ENCODE peak calls at places on chromosomes 1 and 21, in ten cellular contexts. One of them, this sample, is unnamed.
A peak's percentile ranks its signal among the peaks of the same experiment; 100 is the strongest.

GRCh38 chr1:208203848-208204609 is 40.2 kb downstream of the PLXNA2 start:
- DNase-seq in SHP77 treated with DMSO at 0.1 percent for 48 hours: no peak
- DNase-seq in IMR-90: no peak
- DNase-seq in stimulated activated CD4-positive, alpha-beta T cell treated with anti-CD3 and anti-CD28 coated beads, Interleukin-4, amount 100 ng/mL, for 4 hours: no peak
- DNase-seq in RCC 7860: no peak
- DNase-seq in HCT116: no peak
- DNase-seq in activated T-cell treated with anti-CD3 and anti-CD28 coated beads, Interleukin-2, amount 50 U/mL, for 48 hours: no peak
- DNase-seq in NCI-H1105 treated with DMSO at 0.1 percent for 48 hours: no peak
- DNase-seq in left ventricle myocardium superior: no peak
- DNase-seq in naive thymus-derived CD4-positive, alpha-beta T cell: no peak
- DNase-seq in this sample: no peak

GRCh38 chr1:225746361-225747179 is 31.1 kb upstream of the SRP9 start:
- DNase-seq in SHP77 treated with DMSO at 0.1 percent for 48 hours: no peak
- DNase-seq in IMR-90: peak; percentile 90
- DNase-seq in stimulated activated CD4-positive, alpha-beta T cell treated with anti-CD3 and anti-CD28 coated beads, Interleukin-4, amount 100 ng/mL, for 4 hours: no peak
- DNase-seq in RCC 7860: peak; percentile 93
- DNase-seq in HCT116: peak; percentile 51
- DNase-seq in activated T-cell treated with anti-CD3 and anti-CD28 coated beads, Interleukin-2, amount 50 U/mL, for 48 hours: no peak
- DNase-seq in NCI-H1105 treated with DMSO at 0.1 percent for 48 hours: no peak
- DNase-seq in left ventricle myocardium superior: peak; percentile 73
- DNase-seq in naive thymus-derived CD4-positive, alpha-beta T cell: no peak
- DNase-seq in this sample: no peak

GRCh38 chr1:170032531-170033295 is 41.8 kb downstream of the KIFAP3 start:
- DNase-seq in SHP77 treated with DMSO at 0.1 percent for 48 hours: no peak
- DNase-seq in IMR-90: peak; percentile 64
- DNase-seq in stimulated activated CD4-positive, alpha-beta T cell treated with anti-CD3 and anti-CD28 coated beads, Interleukin-4, amount 100 ng/mL, for 4 hours: no peak
- DNase-seq in RCC 7860: no peak
- DNase-seq in HCT116: no peak
- DNase-seq in activated T-cell treated with anti-CD3 and anti-CD28 coated beads, Interleukin-2, amount 50 U/mL, for 48 hours: no peak
- DNase-seq in NCI-H1105 treated with DMSO at 0.1 percent for 48 hours: no peak
- DNase-seq in left ventricle myocardium superior: no peak
- DNase-seq in naive thymus-derived CD4-positive, alpha-beta T cell: no peak
- DNase-seq in this sample: no peak

GRCh38 chr1:31955917-31956736 is 18.0 kb upstream of the PTP4A2 start:
- DNase-seq in SHP77 treated with DMSO at 0.1 percent for 48 hours: no peak
- DNase-seq in IMR-90: peak; percentile 100
- DNase-seq in stimulated activated CD4-positive, alpha-beta T cell treated with anti-CD3 and anti-CD28 coated beads, Interleukin-4, amount 100 ng/mL, for 4 hours: peak; percentile 68
- DNase-seq in RCC 7860: peak; percentile 97
- DNase-seq in HCT116: peak; percentile 44
- DNase-seq in activated T-cell treated with anti-CD3 and anti-CD28 coated beads, Interleukin-2, amount 50 U/mL, for 48 hours: peak; percentile 90
- DNase-seq in NCI-H1105 treated with DMSO at 0.1 percent for 48 hours: no peak
- DNase-seq in left ventricle myocardium superior: peak; percentile 76
- DNase-seq in naive thymus-derived CD4-positive, alpha-beta T cell: peak; percentile 51
- DNase-seq in this sample: no peak

GRCh38 chr21:31008355-31008754 is 29.9 kb downstream of the KRTAP19-8 start:
- DNase-seq in SHP77 treated with DMSO at 0.1 percent for 48 hours: no peak
- DNase-seq in IMR-90: no peak
- DNase-seq in stimulated activated CD4-positive, alpha-beta T cell treated with anti-CD3 and anti-CD28 coated beads, Interleukin-4, amount 100 ng/mL, for 4 hours: no peak
- DNase-seq in RCC 7860: no peak
- DNase-seq in HCT116: no peak
- DNase-seq in activated T-cell treated with anti-CD3 and anti-CD28 coated beads, Interleukin-2, amount 50 U/mL, for 48 hours: no peak
- DNase-seq in NCI-H1105 treated with DMSO at 0.1 percent for 48 hours: no peak
- DNase-seq in left ventricle myocardium superior: no peak
- DNase-seq in naive thymus-derived CD4-positive, alpha-beta T cell: no peak
- DNase-seq in this sample: no peak

GRCh38 chr1:165851034-165851658 is 23.7 kb downstream of the UCK2 start:
- DNase-seq in SHP77 treated with DMSO at 0.1 percent for 48 hours: no peak
- DNase-seq in IMR-90: peak; percentile 40
- DNase-seq in stimulated activated CD4-positive, alpha-beta T cell treated with anti-CD3 and anti-CD28 coated beads, Interleukin-4, amount 100 ng/mL, for 4 hours: no peak
- DNase-seq in RCC 7860: peak; percentile 45
- DNase-seq in HCT116: no peak
- DNase-seq in activated T-cell treated with anti-CD3 and anti-CD28 coated beads, Interleukin-2, amount 50 U/mL, for 48 hours: no peak
- DNase-seq in NCI-H1105 treated with DMSO at 0.1 percent for 48 hours: no peak
- DNase-seq in left ventricle myocardium superior: no peak
- DNase-seq in naive thymus-derived CD4-positive, alpha-beta T cell: no peak
- DNase-seq in this sample: no peak

GRCh38 chr1:219959540-219960208 is 31.3 kb upstream of the SLC30A10 start:
- DNase-seq in SHP77 treated with DMSO at 0.1 percent for 48 hours: no peak
- DNase-seq in IMR-90: no peak
- DNase-seq in stimulated activated CD4-positive, alpha-beta T cell treated with anti-CD3 and anti-CD28 coated beads, Interleukin-4, amount 100 ng/mL, for 4 hours: no peak
- DNase-seq in RCC 7860: no peak
- DNase-seq in HCT116: no peak
- DNase-seq in activated T-cell treated with anti-CD3 and anti-CD28 coated beads, Interleukin-2, amount 50 U/mL, for 48 hours: no peak
- DNase-seq in NCI-H1105 treated with DMSO at 0.1 percent for 48 hours: no peak
- DNase-seq in left ventricle myocardium superior: no peak
- DNase-seq in naive thymus-derived CD4-positive, alpha-beta T cell: no peak
- DNase-seq in this sample: no peak

GRCh38 chr1:43660355-43660754 is 10.4 kb downstream of the KDM4A start:
- DNase-seq in SHP77 treated with DMSO at 0.1 percent for 48 hours: no peak
- DNase-seq in IMR-90: no peak
- DNase-seq in stimulated activated CD4-positive, alpha-beta T cell treated with anti-CD3 and anti-CD28 coated beads, Interleukin-4, amount 100 ng/mL, for 4 hours: no peak
- DNase-seq in RCC 7860: no peak
- DNase-seq in HCT116: no peak
- DNase-seq in activated T-cell treated with anti-CD3 and anti-CD28 coated beads, Interleukin-2, amount 50 U/mL, for 48 hours: no peak
- DNase-seq in NCI-H1105 treated with DMSO at 0.1 percent for 48 hours: no peak
- DNase-seq in left ventricle myocardium superior: no peak
- DNase-seq in naive thymus-derived CD4-positive, alpha-beta T cell: no peak
- DNase-seq in this sample: no peak

GRCh38 chr1:157154940-157155514 is 16.8 kb upstream of the ETV3 start:
- DNase-seq in SHP77 treated with DMSO at 0.1 percent for 48 hours: no peak
- DNase-seq in IMR-90: peak; percentile 52
- DNase-seq in stimulated activated CD4-positive, alpha-beta T cell treated with anti-CD3 and anti-CD28 coated beads, Interleukin-4, amount 100 ng/mL, for 4 hours: no peak
- DNase-seq in RCC 7860: peak; percentile 76
- DNase-seq in HCT116: no peak
- DNase-seq in activated T-cell treated with anti-CD3 and anti-CD28 coated beads, Interleukin-2, amount 50 U/mL, for 48 hours: no peak
- DNase-seq in NCI-H1105 treated with DMSO at 0.1 percent for 48 hours: no peak
- DNase-seq in left ventricle myocardium superior: peak; percentile 48
- DNase-seq in naive thymus-derived CD4-positive, alpha-beta T cell: no peak
- DNase-seq in this sample: no peak

GRCh38 chr1:230825061-230825803 is 43.1 kb downstream of the C1orf198 start:
- DNase-seq in SHP77 treated with DMSO at 0.1 percent for 48 hours: peak; percentile 30
- DNase-seq in IMR-90: peak; percentile 86
- DNase-seq in stimulated activated CD4-positive, alpha-beta T cell treated with anti-CD3 and anti-CD28 coated beads, Interleukin-4, amount 100 ng/mL, for 4 hours: no peak
- DNase-seq in RCC 7860: peak; percentile 57
- DNase-seq in HCT116: no peak
- DNase-seq in activated T-cell treated with anti-CD3 and anti-CD28 coated beads, Interleukin-2, amount 50 U/mL, for 48 hours: no peak
- DNase-seq in NCI-H1105 treated with DMSO at 0.1 percent for 48 hours: no peak
- DNase-seq in left ventricle myocardium superior: no peak
- DNase-seq in naive thymus-derived CD4-positive, alpha-beta T cell: no peak
- DNase-seq in this sample: no peak

GRCh38 chr1:92536593-92537332 is 50.0 kb upstream of the GFI1 start:
- DNase-seq in SHP77 treated with DMSO at 0.1 percent for 48 hours: no peak
- DNase-seq in IMR-90: peak; percentile 65
- DNase-seq in stimulated activated CD4-positive, alpha-beta T cell treated with anti-CD3 and anti-CD28 coated beads, Interleukin-4, amount 100 ng/mL, for 4 hours: no peak
- DNase-seq in RCC 7860: peak; percentile 43
- DNase-seq in HCT116: no peak
- DNase-seq in activated T-cell treated with anti-CD3 and anti-CD28 coated beads, Interleukin-2, amount 50 U/mL, for 48 hours: no peak
- DNase-seq in NCI-H1105 treated with DMSO at 0.1 percent for 48 hours: no peak
- DNase-seq in left ventricle myocardium superior: no peak
- DNase-seq in naive thymus-derived CD4-positive, alpha-beta T cell: peak; percentile 79
- DNase-seq in this sample: no peak

GRCh38 chr1:224052767-224053166 is 61.1 kb upstream of the FBXO28 start:
- DNase-seq in SHP77 treated with DMSO at 0.1 percent for 48 hours: no peak
- DNase-seq in IMR-90: peak; percentile 89
- DNase-seq in stimulated activated CD4-positive, alpha-beta T cell treated with anti-CD3 and anti-CD28 coated beads, Interleukin-4, amount 100 ng/mL, for 4 hours: no peak
- DNase-seq in RCC 7860: peak; percentile 41
- DNase-seq in HCT116: no peak
- DNase-seq in activated T-cell treated with anti-CD3 and anti-CD28 coated beads, Interleukin-2, amount 50 U/mL, for 48 hours: no peak
- DNase-seq in NCI-H1105 treated with DMSO at 0.1 percent for 48 hours: no peak
- DNase-seq in left ventricle myocardium superior: no peak
- DNase-seq in naive thymus-derived CD4-positive, alpha-beta T cell: no peak
- DNase-seq in this sample: no peak

GRCh38 chr1:36486436-36487335 is 4.0 kb upstream of the CSF3R start:
- DNase-seq in SHP77 treated with DMSO at 0.1 percent for 48 hours: peak; percentile 56
- DNase-seq in IMR-90: no peak
- DNase-seq in stimulated activated CD4-positive, alpha-beta T cell treated with anti-CD3 and anti-CD28 coated beads, Interleukin-4, amount 100 ng/mL, for 4 hours: no peak
- DNase-seq in RCC 7860: no peak
- DNase-seq in HCT116: no peak
- DNase-seq in activated T-cell treated with anti-CD3 and anti-CD28 coated beads, Interleukin-2, amount 50 U/mL, for 48 hours: no peak
- DNase-seq in NCI-H1105 treated with DMSO at 0.1 percent for 48 hours: no peak
- DNase-seq in left ventricle myocardium superior: peak; percentile 60
- DNase-seq in naive thymus-derived CD4-positive, alpha-beta T cell: no peak
- DNase-seq in this sample: no peak

GRCh38 chr1:230938924-230939368 is 39.7 kb downstream of the TTC13 start:
- DNase-seq in SHP77 treated with DMSO at 0.1 percent for 48 hours: no peak
- DNase-seq in IMR-90: no peak
- DNase-seq in stimulated activated CD4-positive, alpha-beta T cell treated with anti-CD3 and anti-CD28 coated beads, Interleukin-4, amount 100 ng/mL, for 4 hours: no peak
- DNase-seq in RCC 7860: no peak
- DNase-seq in HCT116: no peak
- DNase-seq in activated T-cell treated with anti-CD3 and anti-CD28 coated beads, Interleukin-2, amount 50 U/mL, for 48 hours: no peak
- DNase-seq in NCI-H1105 treated with DMSO at 0.1 percent for 48 hours: no peak
- DNase-seq in left ventricle myocardium superior: no peak
- DNase-seq in naive thymus-derived CD4-positive, alpha-beta T cell: no peak
- DNase-seq in this sample: no peak

GRCh38 chr1:22754106-22754768 is 43.6 kb downstream of the EPHB2 start:
- DNase-seq in SHP77 treated with DMSO at 0.1 percent for 48 hours: no peak
- DNase-seq in IMR-90: peak; percentile 54
- DNase-seq in stimulated activated CD4-positive, alpha-beta T cell treated with anti-CD3 and anti-CD28 coated beads, Interleukin-4, amount 100 ng/mL, for 4 hours: no peak
- DNase-seq in RCC 7860: no peak
- DNase-seq in HCT116: no peak
- DNase-seq in activated T-cell treated with anti-CD3 and anti-CD28 coated beads, Interleukin-2, amount 50 U/mL, for 48 hours: no peak
- DNase-seq in NCI-H1105 treated with DMSO at 0.1 percent for 48 hours: no peak
- DNase-seq in left ventricle myocardium superior: no peak
- DNase-seq in naive thymus-derived CD4-positive, alpha-beta T cell: no peak
- DNase-seq in this sample: no peak

GRCh38 chr21:14273736-14274538 is 58.0 kb downstream of the RBM11 start:
- DNase-seq in SHP77 treated with DMSO at 0.1 percent for 48 hours: no peak
- DNase-seq in IMR-90: no peak
- DNase-seq in stimulated activated CD4-positive, alpha-beta T cell treated with anti-CD3 and anti-CD28 coated beads, Interleukin-4, amount 100 ng/mL, for 4 hours: no peak
- DNase-seq in RCC 7860: no peak
- DNase-seq in HCT116: no peak
- DNase-seq in activated T-cell treated with anti-CD3 and anti-CD28 coated beads, Interleukin-2, amount 50 U/mL, for 48 hours: peak; percentile 26
- DNase-seq in NCI-H1105 treated with DMSO at 0.1 percent for 48 hours: no peak
- DNase-seq in left ventricle myocardium superior: peak; percentile 85
- DNase-seq in naive thymus-derived CD4-positive, alpha-beta T cell: no peak
- DNase-seq in this sample: no peak

GRCh38 chr1:64199154-64199553 is 4.3 kb upstream of the UBE2U start:
- DNase-seq in SHP77 treated with DMSO at 0.1 percent for 48 hours: no peak
- DNase-seq in IMR-90: peak; percentile 30
- DNase-seq in stimulated activated CD4-positive, alpha-beta T cell treated with anti-CD3 and anti-CD28 coated beads, Interleukin-4, amount 100 ng/mL, for 4 hours: no peak
- DNase-seq in RCC 7860: no peak
- DNase-seq in HCT116: no peak
- DNase-seq in activated T-cell treated with anti-CD3 and anti-CD28 coated beads, Interleukin-2, amount 50 U/mL, for 48 hours: no peak
- DNase-seq in NCI-H1105 treated with DMSO at 0.1 percent for 48 hours: no peak
- DNase-seq in left ventricle myocardium superior: no peak
- DNase-seq in naive thymus-derived CD4-positive, alpha-beta T cell: no peak
- DNase-seq in this sample: no peak

GRCh38 chr1:45806129-45806528 is 2.7 kb downstream of the MAST2 start:
- DNase-seq in SHP77 treated with DMSO at 0.1 percent for 48 hours: no peak
- DNase-seq in IMR-90: no peak
- DNase-seq in stimulated activated CD4-positive, alpha-beta T cell treated with anti-CD3 and anti-CD28 coated beads, Interleukin-4, amount 100 ng/mL, for 4 hours: no peak
- DNase-seq in RCC 7860: no peak
- DNase-seq in HCT116: no peak
- DNase-seq in activated T-cell treated with anti-CD3 and anti-CD28 coated beads, Interleukin-2, amount 50 U/mL, for 48 hours: no peak
- DNase-seq in NCI-H1105 treated with DMSO at 0.1 percent for 48 hours: no peak
- DNase-seq in left ventricle myocardium superior: no peak
- DNase-seq in naive thymus-derived CD4-positive, alpha-beta T cell: no peak
- DNase-seq in this sample: no peak

GRCh38 chr1:24424207-24424606 is 8.6 kb downstream of the NIPAL3 start:
- DNase-seq in SHP77 treated with DMSO at 0.1 percent for 48 hours: no peak
- DNase-seq in IMR-90: no peak
- DNase-seq in stimulated activated CD4-positive, alpha-beta T cell treated with anti-CD3 and anti-CD28 coated beads, Interleukin-4, amount 100 ng/mL, for 4 hours: no peak
- DNase-seq in RCC 7860: no peak
- DNase-seq in HCT116: no peak
- DNase-seq in activated T-cell treated with anti-CD3 and anti-CD28 coated beads, Interleukin-2, amount 50 U/mL, for 48 hours: no peak
- DNase-seq in NCI-H1105 treated with DMSO at 0.1 percent for 48 hours: no peak
- DNase-seq in left ventricle myocardium superior: no peak
- DNase-seq in naive thymus-derived CD4-positive, alpha-beta T cell: no peak
- DNase-seq in this sample: no peak

GRCh38 chr1:180988221-180988826 is 34.3 kb downstream of the STX6 start:
- DNase-seq in SHP77 treated with DMSO at 0.1 percent for 48 hours: no peak
- DNase-seq in IMR-90: no peak
- DNase-seq in stimulated activated CD4-positive, alpha-beta T cell treated with anti-CD3 and anti-CD28 coated beads, Interleukin-4, amount 100 ng/mL, for 4 hours: no peak
- DNase-seq in RCC 7860: no peak
- DNase-seq in HCT116: no peak
- DNase-seq in activated T-cell treated with anti-CD3 and anti-CD28 coated beads, Interleukin-2, amount 50 U/mL, for 48 hours: no peak
- DNase-seq in NCI-H1105 treated with DMSO at 0.1 percent for 48 hours: peak; percentile 52
- DNase-seq in left ventricle myocardium superior: no peak
- DNase-seq in naive thymus-derived CD4-positive, alpha-beta T cell: no peak
- DNase-seq in this sample: no peak

GRCh38 chr1:199956005-199956404 is 71.5 kb upstream of the NR5A2 start:
- DNase-seq in SHP77 treated with DMSO at 0.1 percent for 48 hours: no peak
- DNase-seq in IMR-90: no peak
- DNase-seq in stimulated activated CD4-positive, alpha-beta T cell treated with anti-CD3 and anti-CD28 coated beads, Interleukin-4, amount 100 ng/mL, for 4 hours: no peak
- DNase-seq in RCC 7860: no peak
- DNase-seq in HCT116: no peak
- DNase-seq in activated T-cell treated with anti-CD3 and anti-CD28 coated beads, Interleukin-2, amount 50 U/mL, for 48 hours: no peak
- DNase-seq in NCI-H1105 treated with DMSO at 0.1 percent for 48 hours: no peak
- DNase-seq in left ventricle myocardium superior: no peak
- DNase-seq in naive thymus-derived CD4-positive, alpha-beta T cell: no peak
- DNase-seq in this sample: no peak

GRCh38 chr1:19483261-19483660 is 2.1 kb downstream of the CAPZB start:
- DNase-seq in SHP77 treated with DMSO at 0.1 percent for 48 hours: no peak
- DNase-seq in IMR-90: no peak
- DNase-seq in stimulated activated CD4-positive, alpha-beta T cell treated with anti-CD3 and anti-CD28 coated beads, Interleukin-4, amount 100 ng/mL, for 4 hours: no peak
- DNase-seq in RCC 7860: no peak
- DNase-seq in HCT116: no peak
- DNase-seq in activated T-cell treated with anti-CD3 and anti-CD28 coated beads, Interleukin-2, amount 50 U/mL, for 48 hours: peak; percentile 55
- DNase-seq in NCI-H1105 treated with DMSO at 0.1 percent for 48 hours: no peak
- DNase-seq in left ventricle myocardium superior: no peak
- DNase-seq in naive thymus-derived CD4-positive, alpha-beta T cell: no peak
- DNase-seq in this sample: no peak

GRCh38 chr1:2271134-2271785 is 43.1 kb downstream of the SKI start:
- DNase-seq in SHP77 treated with DMSO at 0.1 percent for 48 hours: no peak
- DNase-seq in IMR-90: no peak
- DNase-seq in stimulated activated CD4-positive, alpha-beta T cell treated with anti-CD3 and anti-CD28 coated beads, Interleukin-4, amount 100 ng/mL, for 4 hours: no peak
- DNase-seq in RCC 7860: no peak
- DNase-seq in HCT116: no peak
- DNase-seq in activated T-cell treated with anti-CD3 and anti-CD28 coated beads, Interleukin-2, amount 50 U/mL, for 48 hours: no peak
- DNase-seq in NCI-H1105 treated with DMSO at 0.1 percent for 48 hours: no peak
- DNase-seq in left ventricle myocardium superior: peak; percentile 32
- DNase-seq in naive thymus-derived CD4-positive, alpha-beta T cell: no peak
- DNase-seq in this sample: no peak

GRCh38 chr1:116458695-116459094 is 85.7 kb downstream of the ATP1A1 start:
- DNase-seq in SHP77 treated with DMSO at 0.1 percent for 48 hours: no peak
- DNase-seq in IMR-90: no peak
- DNase-seq in stimulated activated CD4-positive, alpha-beta T cell treated with anti-CD3 and anti-CD28 coated beads, Interleukin-4, amount 100 ng/mL, for 4 hours: no peak
- DNase-seq in RCC 7860: no peak
- DNase-seq in HCT116: no peak
- DNase-seq in activated T-cell treated with anti-CD3 and anti-CD28 coated beads, Interleukin-2, amount 50 U/mL, for 48 hours: no peak
- DNase-seq in NCI-H1105 treated with DMSO at 0.1 percent for 48 hours: no peak
- DNase-seq in left ventricle myocardium superior: no peak
- DNase-seq in naive thymus-derived CD4-positive, alpha-beta T cell: no peak
- DNase-seq in this sample: no peak

GRCh38 chr1:1835546-1835945 is 55.3 kb downstream of the GNB1 start:
- DNase-seq in SHP77 treated with DMSO at 0.1 percent for 48 hours: no peak
- DNase-seq in IMR-90: no peak
- DNase-seq in stimulated activated CD4-positive, alpha-beta T cell treated with anti-CD3 and anti-CD28 coated beads, Interleukin-4, amount 100 ng/mL, for 4 hours: no peak
- DNase-seq in RCC 7860: no peak
- DNase-seq in HCT116: no peak
- DNase-seq in activated T-cell treated with anti-CD3 and anti-CD28 coated beads, Interleukin-2, amount 50 U/mL, for 48 hours: no peak
- DNase-seq in NCI-H1105 treated with DMSO at 0.1 percent for 48 hours: no peak
- DNase-seq in left ventricle myocardium superior: no peak
- DNase-seq in naive thymus-derived CD4-positive, alpha-beta T cell: no peak
- DNase-seq in this sample: no peak

GRCh38 chr21:35019631-35020032 is 29.5 kb downstream of the RUNX1 start:
- DNase-seq in SHP77 treated with DMSO at 0.1 percent for 48 hours: no peak
- DNase-seq in IMR-90: no peak
- DNase-seq in stimulated activated CD4-positive, alpha-beta T cell treated with anti-CD3 and anti-CD28 coated beads, Interleukin-4, amount 100 ng/mL, for 4 hours: no peak
- DNase-seq in RCC 7860: peak; percentile 84
- DNase-seq in HCT116: no peak
- DNase-seq in activated T-cell treated with anti-CD3 and anti-CD28 coated beads, Interleukin-2, amount 50 U/mL, for 48 hours: no peak
- DNase-seq in NCI-H1105 treated with DMSO at 0.1 percent for 48 hours: no peak
- DNase-seq in left ventricle myocardium superior: no peak
- DNase-seq in naive thymus-derived CD4-positive, alpha-beta T cell: no peak
- DNase-seq in this sample: no peak

GRCh38 chr1:150927629-150928028 is 1.5 kb downstream of the SETDB1 start:
- DNase-seq in SHP77 treated with DMSO at 0.1 percent for 48 hours: no peak
- DNase-seq in IMR-90: no peak
- DNase-seq in stimulated activated CD4-positive, alpha-beta T cell treated with anti-CD3 and anti-CD28 coated beads, Interleukin-4, amount 100 ng/mL, for 4 hours: no peak
- DNase-seq in RCC 7860: no peak
- DNase-seq in HCT116: no peak
- DNase-seq in activated T-cell treated with anti-CD3 and anti-CD28 coated beads, Interleukin-2, amount 50 U/mL, for 48 hours: no peak
- DNase-seq in NCI-H1105 treated with DMSO at 0.1 percent for 48 hours: no peak
- DNase-seq in left ventricle myocardium superior: no peak
- DNase-seq in naive thymus-derived CD4-positive, alpha-beta T cell: no peak
- DNase-seq in this sample: no peak

GRCh38 chr1:8349961-8350360 is 32.0 kb downstream of the SLC45A1 start:
- DNase-seq in SHP77 treated with DMSO at 0.1 percent for 48 hours: no peak
- DNase-seq in IMR-90: no peak
- DNase-seq in stimulated activated CD4-positive, alpha-beta T cell treated with anti-CD3 and anti-CD28 coated beads, Interleukin-4, amount 100 ng/mL, for 4 hours: no peak
- DNase-seq in RCC 7860: no peak
- DNase-seq in HCT116: no peak
- DNase-seq in activated T-cell treated with anti-CD3 and anti-CD28 coated beads, Interleukin-2, amount 50 U/mL, for 48 hours: no peak
- DNase-seq in NCI-H1105 treated with DMSO at 0.1 percent for 48 hours: no peak
- DNase-seq in left ventricle myocardium superior: peak; percentile 78
- DNase-seq in naive thymus-derived CD4-positive, alpha-beta T cell: no peak
- DNase-seq in this sample: no peak